ENCODE peak calls at places on chromosomes 1 and 21, in seven cellular contexts. One of them, this sample, is unnamed.

GRCh38 chr1:246246430-246246829 is 260.6 kb downstream of the SMYD3 start:
- DNase-seq in glutamatergic neuron: no peak
- DNase-seq in naive thymus-derived CD8-positive, alpha-beta T cell: no peak
- DNase-seq in activated CD8-positive, alpha-beta memory T cell treated with anti-CD3 and anti-CD28 coated beads, Interleukin-2, amount 50 U/mL, for 4 hours: no peak
- DNase-seq in ascending aorta: no peak
- DNase-seq in Jurkat, Clone E6-1: no peak
- DNase-seq in stimulated activated naive CD4-positive, alpha-beta T cell: no peak
- DNase-seq in this sample: no peak

GRCh38 chr1:187051618-187052232 is 223.0 kb downstream of the PLA2G4A start:
- DNase-seq in ascending aorta: no peak
- DNase-seq in activated CD8-positive, alpha-beta memory T cell treated with anti-CD3 and anti-CD28 coated beads, Interleukin-2, amount 50 U/mL, for 4 hours: no peak
- DNase-seq in glutamatergic neuron: no peak
- DNase-seq in stimulated activated naive CD4-positive, alpha-beta T cell: peak
- DNase-seq in Jurkat, Clone E6-1: peak
- DNase-seq in naive thymus-derived CD8-positive, alpha-beta T cell: no peak
- DNase-seq in this sample: no peak

GRCh38 chr21:44353200-44353970 is at the start of gene TRPM2:
- DNase-seq in glutamatergic neuron: no peak
- DNase-seq in Jurkat, Clone E6-1: peak
- DNase-seq in stimulated activated naive CD4-positive, alpha-beta T cell: peak
- DNase-seq in ascending aorta: no peak
- DNase-seq in naive thymus-derived CD8-positive, alpha-beta T cell: no peak
- DNase-seq in activated CD8-positive, alpha-beta memory T cell treated with anti-CD3 and anti-CD28 coated beads, Interleukin-2, amount 50 U/mL, for 4 hours: peak
- DNase-seq in this sample: no peak

GRCh38 chr1:18922319-18922726 is 20.0 kb upstream of the ALDH4A1 start:
- DNase-seq in glutamatergic neuron: peak
- DNase-seq in stimulated activated naive CD4-positive, alpha-beta T cell: no peak
- DNase-seq in Jurkat, Clone E6-1: no peak
- DNase-seq in ascending aorta: peak
- DNase-seq in activated CD8-positive, alpha-beta memory T cell treated with anti-CD3 and anti-CD28 coated beads, Interleukin-2, amount 50 U/mL, for 4 hours: no peak
- DNase-seq in naive thymus-derived CD8-positive, alpha-beta T cell: no peak
- DNase-seq in this sample: peak

GRCh38 chr1:40034869-40035268 is 5.7 kb upstream of the CAP1 start:
- DNase-seq in naive thymus-derived CD8-positive, alpha-beta T cell: no peak
- DNase-seq in activated CD8-positive, alpha-beta memory T cell treated with anti-CD3 and anti-CD28 coated beads, Interleukin-2, amount 50 U/mL, for 4 hours: no peak
- DNase-seq in glutamatergic neuron: no peak
- DNase-seq in Jurkat, Clone E6-1: peak
- DNase-seq in ascending aorta: no peak
- DNase-seq in stimulated activated naive CD4-positive, alpha-beta T cell: peak
- DNase-seq in this sample: no peak

GRCh38 chr1:106526650-106527049 is 529.8 kb upstream of the PRMT6 start:
- DNase-seq in activated CD8-positive, alpha-beta memory T cell treated with anti-CD3 and anti-CD28 coated beads, Interleukin-2, amount 50 U/mL, for 4 hours: no peak
- DNase-seq in naive thymus-derived CD8-positive, alpha-beta T cell: no peak
- DNase-seq in Jurkat, Clone E6-1: no peak
- DNase-seq in glutamatergic neuron: no peak
- DNase-seq in stimulated activated naive CD4-positive, alpha-beta T cell: no peak
- DNase-seq in ascending aorta: no peak
- DNase-seq in this sample: no peak

GRCh38 chr1:165717918-165718515 is 19.7 kb upstream of the ALDH9A1 start:
- DNase-seq in activated CD8-positive, alpha-beta memory T cell treated with anti-CD3 and anti-CD28 coated beads, Interleukin-2, amount 50 U/mL, for 4 hours: peak
- DNase-seq in glutamatergic neuron: peak
- DNase-seq in ascending aorta: no peak
- DNase-seq in naive thymus-derived CD8-positive, alpha-beta T cell: peak
- DNase-seq in Jurkat, Clone E6-1: peak
- DNase-seq in stimulated activated naive CD4-positive, alpha-beta T cell: no peak
- DNase-seq in this sample: no peak

GRCh38 chr21:39119696-39120290 is 63.5 kb downstream of the PSMG1 start:
- DNase-seq in activated CD8-positive, alpha-beta memory T cell treated with anti-CD3 and anti-CD28 coated beads, Interleukin-2, amount 50 U/mL, for 4 hours: no peak
- DNase-seq in ascending aorta: peak
- DNase-seq in stimulated activated naive CD4-positive, alpha-beta T cell: no peak
- DNase-seq in glutamatergic neuron: no peak
- DNase-seq in naive thymus-derived CD8-positive, alpha-beta T cell: no peak
- DNase-seq in Jurkat, Clone E6-1: no peak
- DNase-seq in this sample: no peak

GRCh38 chr1:41438711-41439110 is 45.8 kb downstream of the EDN2 start:
- DNase-seq in stimulated activated naive CD4-positive, alpha-beta T cell: no peak
- DNase-seq in activated CD8-positive, alpha-beta memory T cell treated with anti-CD3 and anti-CD28 coated beads, Interleukin-2, amount 50 U/mL, for 4 hours: no peak
- DNase-seq in Jurkat, Clone E6-1: no peak
- DNase-seq in ascending aorta: no peak
- DNase-seq in glutamatergic neuron: no peak
- DNase-seq in naive thymus-derived CD8-positive, alpha-beta T cell: no peak
- DNase-seq in this sample: no peak

GRCh38 chr1:228059536-228060457 is 22.7 kb upstream of the ARF1 start:
- DNase-seq in stimulated activated naive CD4-positive, alpha-beta T cell: no peak
- DNase-seq in glutamatergic neuron: peak
- DNase-seq in Jurkat, Clone E6-1: peak
- DNase-seq in naive thymus-derived CD8-positive, alpha-beta T cell: peak
- DNase-seq in ascending aorta: peak
- DNase-seq in activated CD8-positive, alpha-beta memory T cell treated with anti-CD3 and anti-CD28 coated beads, Interleukin-2, amount 50 U/mL, for 4 hours: peak
- DNase-seq in this sample: peak

GRCh38 chr1:167137285-167138192 is 43.7 kb downstream of the STYXL2 start:
- DNase-seq in naive thymus-derived CD8-positive, alpha-beta T cell: no peak
- DNase-seq in ascending aorta: no peak
- DNase-seq in glutamatergic neuron: peak
- DNase-seq in Jurkat, Clone E6-1: no peak
- DNase-seq in activated CD8-positive, alpha-beta memory T cell treated with anti-CD3 and anti-CD28 coated beads, Interleukin-2, amount 50 U/mL, for 4 hours: no peak
- DNase-seq in stimulated activated naive CD4-positive, alpha-beta T cell: no peak
- DNase-seq in this sample: no peak

GRCh38 chr1:212721388-212722247 is 22.0 kb upstream of the BATF3 start:
- DNase-seq in activated CD8-positive, alpha-beta memory T cell treated with anti-CD3 and anti-CD28 coated beads, Interleukin-2, amount 50 U/mL, for 4 hours: no peak
- DNase-seq in naive thymus-derived CD8-positive, alpha-beta T cell: no peak
- DNase-seq in ascending aorta: no peak
- DNase-seq in glutamatergic neuron: no peak
- DNase-seq in stimulated activated naive CD4-positive, alpha-beta T cell: no peak
- DNase-seq in Jurkat, Clone E6-1: no peak
- DNase-seq in this sample: no peak

GRCh38 chr21:41802684-41803083 is 35.8 kb upstream of the RIPK4 start:
- DNase-seq in ascending aorta: peak
- DNase-seq in stimulated activated naive CD4-positive, alpha-beta T cell: no peak
- DNase-seq in naive thymus-derived CD8-positive, alpha-beta T cell: no peak
- DNase-seq in Jurkat, Clone E6-1: no peak
- DNase-seq in glutamatergic neuron: no peak
- DNase-seq in activated CD8-positive, alpha-beta memory T cell treated with anti-CD3 and anti-CD28 coated beads, Interleukin-2, amount 50 U/mL, for 4 hours: no peak
- DNase-seq in this sample: no peak

GRCh38 chr1:153985984-153986761 is at the start of gene RAB13:
- DNase-seq in glutamatergic neuron: peak
- DNase-seq in stimulated activated naive CD4-positive, alpha-beta T cell: no peak
- DNase-seq in Jurkat, Clone E6-1: no peak
- DNase-seq in ascending aorta: peak
- DNase-seq in activated CD8-positive, alpha-beta memory T cell treated with anti-CD3 and anti-CD28 coated beads, Interleukin-2, amount 50 U/mL, for 4 hours: no peak
- DNase-seq in naive thymus-derived CD8-positive, alpha-beta T cell: no peak
- DNase-seq in this sample: peak

GRCh38 chr21:42579456-42580075 is 65.9 kb downstream of the SLC37A1 start:
- DNase-seq in glutamatergic neuron: peak
- DNase-seq in naive thymus-derived CD8-positive, alpha-beta T cell: no peak
- DNase-seq in ascending aorta: no peak
- DNase-seq in stimulated activated naive CD4-positive, alpha-beta T cell: no peak
- DNase-seq in Jurkat, Clone E6-1: no peak
- DNase-seq in activated CD8-positive, alpha-beta memory T cell treated with anti-CD3 and anti-CD28 coated beads, Interleukin-2, amount 50 U/mL, for 4 hours: no peak
- DNase-seq in this sample: no peak

GRCh38 chr1:113247355-113247754 is 143.0 kb upstream of the MAGI3 start:
- DNase-seq in glutamatergic neuron: no peak
- DNase-seq in activated CD8-positive, alpha-beta memory T cell treated with anti-CD3 and anti-CD28 coated beads, Interleukin-2, amount 50 U/mL, for 4 hours: no peak
- DNase-seq in naive thymus-derived CD8-positive, alpha-beta T cell: no peak
- DNase-seq in stimulated activated naive CD4-positive, alpha-beta T cell: no peak
- DNase-seq in ascending aorta: no peak
- DNase-seq in Jurkat, Clone E6-1: no peak
- DNase-seq in this sample: no peak

GRCh38 chr21:23853796-23854379 is 1753.4 kb downstream of the MRPL39 start:
- DNase-seq in stimulated activated naive CD4-positive, alpha-beta T cell: no peak
- DNase-seq in glutamatergic neuron: no peak
- DNase-seq in activated CD8-positive, alpha-beta memory T cell treated with anti-CD3 and anti-CD28 coated beads, Interleukin-2, amount 50 U/mL, for 4 hours: no peak
- DNase-seq in naive thymus-derived CD8-positive, alpha-beta T cell: no peak
- DNase-seq in Jurkat, Clone E6-1: peak
- DNase-seq in ascending aorta: no peak
- DNase-seq in this sample: no peak

GRCh38 chr1:54581621-54582035 is 33.6 kb downstream of the ACOT11 start:
- DNase-seq in Jurkat, Clone E6-1: no peak
- DNase-seq in activated CD8-positive, alpha-beta memory T cell treated with anti-CD3 and anti-CD28 coated beads, Interleukin-2, amount 50 U/mL, for 4 hours: no peak
- DNase-seq in stimulated activated naive CD4-positive, alpha-beta T cell: no peak
- DNase-seq in naive thymus-derived CD8-positive, alpha-beta T cell: no peak
- DNase-seq in ascending aorta: peak
- DNase-seq in glutamatergic neuron: no peak
- DNase-seq in this sample: no peak

GRCh38 chr1:225811622-225812487 is 1.9 kb downstream of the EPHX1 start:
- DNase-seq in glutamatergic neuron: no peak
- DNase-seq in naive thymus-derived CD8-positive, alpha-beta T cell: no peak
- DNase-seq in Jurkat, Clone E6-1: no peak
- DNase-seq in activated CD8-positive, alpha-beta memory T cell treated with anti-CD3 and anti-CD28 coated beads, Interleukin-2, amount 50 U/mL, for 4 hours: no peak
- DNase-seq in ascending aorta: no peak
- DNase-seq in stimulated activated naive CD4-positive, alpha-beta T cell: no peak
- DNase-seq in this sample: no peak

GRCh38 chr21:42631142-42631541 is 22.3 kb upstream of the PDE9A start:
- DNase-seq in activated CD8-positive, alpha-beta memory T cell treated with anti-CD3 and anti-CD28 coated beads, Interleukin-2, amount 50 U/mL, for 4 hours: no peak
- DNase-seq in naive thymus-derived CD8-positive, alpha-beta T cell: no peak
- DNase-seq in Jurkat, Clone E6-1: no peak
- DNase-seq in stimulated activated naive CD4-positive, alpha-beta T cell: peak
- DNase-seq in glutamatergic neuron: no peak
- DNase-seq in ascending aorta: no peak
- DNase-seq in this sample: no peak

GRCh38 chr1:171257207-171258052 is 9.1 kb downstream of the FMO1 start:
- DNase-seq in Jurkat, Clone E6-1: no peak
- DNase-seq in glutamatergic neuron: no peak
- DNase-seq in naive thymus-derived CD8-positive, alpha-beta T cell: no peak
- DNase-seq in ascending aorta: peak
- DNase-seq in activated CD8-positive, alpha-beta memory T cell treated with anti-CD3 and anti-CD28 coated beads, Interleukin-2, amount 50 U/mL, for 4 hours: no peak
- DNase-seq in stimulated activated naive CD4-positive, alpha-beta T cell: no peak
- DNase-seq in this sample: no peak

GRCh38 chr1:98947071-98947470 is 57.6 kb downstream of the PLPPR5 start:
- DNase-seq in ascending aorta: no peak
- DNase-seq in stimulated activated naive CD4-positive, alpha-beta T cell: no peak
- DNase-seq in Jurkat, Clone E6-1: no peak
- DNase-seq in naive thymus-derived CD8-positive, alpha-beta T cell: no peak
- DNase-seq in glutamatergic neuron: no peak
- DNase-seq in activated CD8-positive, alpha-beta memory T cell treated with anti-CD3 and anti-CD28 coated beads, Interleukin-2, amount 50 U/mL, for 4 hours: no peak
- DNase-seq in this sample: no peak

GRCh38 chr21:38377165-38378093 is 120.6 kb downstream of the KCNJ15 start:
- DNase-seq in glutamatergic neuron: no peak
- DNase-seq in activated CD8-positive, alpha-beta memory T cell treated with anti-CD3 and anti-CD28 coated beads, Interleukin-2, amount 50 U/mL, for 4 hours: no peak
- DNase-seq in naive thymus-derived CD8-positive, alpha-beta T cell: no peak
- DNase-seq in ascending aorta: no peak
- DNase-seq in stimulated activated naive CD4-positive, alpha-beta T cell: no peak
- DNase-seq in Jurkat, Clone E6-1: peak
- DNase-seq in this sample: no peak

GRCh38 chr21:38768385-38769071 is 37.2 kb upstream of the ETS2 start:
- DNase-seq in naive thymus-derived CD8-positive, alpha-beta T cell: no peak
- DNase-seq in Jurkat, Clone E6-1: peak
- DNase-seq in glutamatergic neuron: no peak
- DNase-seq in ascending aorta: peak
- DNase-seq in activated CD8-positive, alpha-beta memory T cell treated with anti-CD3 and anti-CD28 coated beads, Interleukin-2, amount 50 U/mL, for 4 hours: peak
- DNase-seq in stimulated activated naive CD4-positive, alpha-beta T cell: peak
- DNase-seq in this sample: no peak

GRCh38 chr1:103230061-103230460 is 121.7 kb upstream of the COL11A1 start:
- DNase-seq in ascending aorta: no peak
- DNase-seq in stimulated activated naive CD4-positive, alpha-beta T cell: no peak
- DNase-seq in Jurkat, Clone E6-1: no peak
- DNase-seq in glutamatergic neuron: no peak
- DNase-seq in activated CD8-positive, alpha-beta memory T cell treated with anti-CD3 and anti-CD28 coated beads, Interleukin-2, amount 50 U/mL, for 4 hours: no peak
- DNase-seq in naive thymus-derived CD8-positive, alpha-beta T cell: no peak
- DNase-seq in this sample: no peak

GRCh38 chr21:17613242-17613676 is 558 bp upstream of the BTG3 start:
- DNase-seq in ascending aorta: peak
- DNase-seq in stimulated activated naive CD4-positive, alpha-beta T cell: no peak
- DNase-seq in glutamatergic neuron: peak
- DNase-seq in naive thymus-derived CD8-positive, alpha-beta T cell: no peak
- DNase-seq in activated CD8-positive, alpha-beta memory T cell treated with anti-CD3 and anti-CD28 coated beads, Interleukin-2, amount 50 U/mL, for 4 hours: no peak
- DNase-seq in Jurkat, Clone E6-1: no peak
- DNase-seq in this sample: no peak

GRCh38 chr1:50977575-50978143 is 7.6 kb downstream of the CDKN2C start:
- DNase-seq in activated CD8-positive, alpha-beta memory T cell treated with anti-CD3 and anti-CD28 coated beads, Interleukin-2, amount 50 U/mL, for 4 hours: peak
- DNase-seq in glutamatergic neuron: peak
- DNase-seq in naive thymus-derived CD8-positive, alpha-beta T cell: no peak
- DNase-seq in ascending aorta: peak
- DNase-seq in Jurkat, Clone E6-1: no peak
- DNase-seq in stimulated activated naive CD4-positive, alpha-beta T cell: no peak
- DNase-seq in this sample: peak

GRCh38 chr1:46364612-46365011 is 24.0 kb downstream of the NSUN4 start:
- DNase-seq in ascending aorta: no peak
- DNase-seq in stimulated activated naive CD4-positive, alpha-beta T cell: no peak
- DNase-seq in Jurkat, Clone E6-1: no peak
- DNase-seq in naive thymus-derived CD8-positive, alpha-beta T cell: no peak
- DNase-seq in glutamatergic neuron: no peak
- DNase-seq in activated CD8-positive, alpha-beta memory T cell treated with anti-CD3 and anti-CD28 coated beads, Interleukin-2, amount 50 U/mL, for 4 hours: no peak
- DNase-seq in this sample: no peak

GRCh38 chr1:33337994-33338494 is 17.1 kb upstream of the A3GALT2 start:
- DNase-seq in naive thymus-derived CD8-positive, alpha-beta T cell: no peak
- DNase-seq in Jurkat, Clone E6-1: no peak
- DNase-seq in ascending aorta: no peak
- DNase-seq in stimulated activated naive CD4-positive, alpha-beta T cell: no peak
- DNase-seq in activated CD8-positive, alpha-beta memory T cell treated with anti-CD3 and anti-CD28 coated beads, Interleukin-2, amount 50 U/mL, for 4 hours: no peak
- DNase-seq in glutamatergic neuron: no peak
- DNase-seq in this sample: no peak

GRCh38 chr1:30186586-30186985 is 536.8 kb downstream of the MATN1 start:
- DNase-seq in ascending aorta: no peak
- DNase-seq in naive thymus-derived CD8-positive, alpha-beta T cell: no peak
- DNase-seq in Jurkat, Clone E6-1: no peak
- DNase-seq in activated CD8-positive, alpha-beta memory T cell treated with anti-CD3 and anti-CD28 coated beads, Interleukin-2, amount 50 U/mL, for 4 hours: no peak
- DNase-seq in glutamatergic neuron: no peak
- DNase-seq in stimulated activated naive CD4-positive, alpha-beta T cell: no peak
- DNase-seq in this sample: no peak

GRCh38 chr1:184986250-184986649 is 11.9 kb upstream of the NIBAN1 start:
- DNase-seq in Jurkat, Clone E6-1: no peak
- DNase-seq in glutamatergic neuron: no peak
- DNase-seq in ascending aorta: no peak
- DNase-seq in stimulated activated naive CD4-positive, alpha-beta T cell: no peak
- DNase-seq in activated CD8-positive, alpha-beta memory T cell treated with anti-CD3 and anti-CD28 coated beads, Interleukin-2, amount 50 U/mL, for 4 hours: no peak
- DNase-seq in naive thymus-derived CD8-positive, alpha-beta T cell: no peak
- DNase-seq in this sample: no peak

GRCh38 chr21:37758997-37759396 is 157.3 kb downstream of the KCNJ6 start:
- DNase-seq in ascending aorta: no peak
- DNase-seq in Jurkat, Clone E6-1: peak
- DNase-seq in glutamatergic neuron: peak
- DNase-seq in activated CD8-positive, alpha-beta memory T cell treated with anti-CD3 and anti-CD28 coated beads, Interleukin-2, amount 50 U/mL, for 4 hours: no peak
- DNase-seq in naive thymus-derived CD8-positive, alpha-beta T cell: no peak
- DNase-seq in stimulated activated naive CD4-positive, alpha-beta T cell: no peak
- DNase-seq in this sample: peak

GRCh38 chr1:175725684-175726083 is 17.7 kb downstream of the TNR start:
- DNase-seq in glutamatergic neuron: no peak
- DNase-seq in naive thymus-derived CD8-positive, alpha-beta T cell: no peak
- DNase-seq in activated CD8-positive, alpha-beta memory T cell treated with anti-CD3 and anti-CD28 coated beads, Interleukin-2, amount 50 U/mL, for 4 hours: no peak
- DNase-seq in ascending aorta: no peak
- DNase-seq in stimulated activated naive CD4-positive, alpha-beta T cell: no peak
- DNase-seq in Jurkat, Clone E6-1: peak
- DNase-seq in this sample: no peak

GRCh38 chr21:36640260-36641244 is 58.4 kb upstream of the SIM2 start:
- DNase-seq in stimulated activated naive CD4-positive, alpha-beta T cell: no peak
- DNase-seq in ascending aorta: no peak
- DNase-seq in Jurkat, Clone E6-1: peak
- DNase-seq in activated CD8-positive, alpha-beta memory T cell treated with anti-CD3 and anti-CD28 coated beads, Interleukin-2, amount 50 U/mL, for 4 hours: no peak
- DNase-seq in glutamatergic neuron: peak
- DNase-seq in naive thymus-derived CD8-positive, alpha-beta T cell: no peak
- DNase-seq in this sample: no peak

GRCh38 chr21:44392916-44393315 is 39.5 kb downstream of the TRPM2 start:
- DNase-seq in activated CD8-positive, alpha-beta memory T cell treated with anti-CD3 and anti-CD28 coated beads, Interleukin-2, amount 50 U/mL, for 4 hours: no peak
- DNase-seq in stimulated activated naive CD4-positive, alpha-beta T cell: no peak
- DNase-seq in naive thymus-derived CD8-positive, alpha-beta T cell: no peak
- DNase-seq in ascending aorta: peak
- DNase-seq in Jurkat, Clone E6-1: no peak
- DNase-seq in glutamatergic neuron: no peak
- DNase-seq in this sample: no peak

GRCh38 chr1:94820918-94821317 is 761 bp downstream of the SLC44A3 start:
- DNase-seq in stimulated activated naive CD4-positive, alpha-beta T cell: no peak
- DNase-seq in activated CD8-positive, alpha-beta memory T cell treated with anti-CD3 and anti-CD28 coated beads, Interleukin-2, amount 50 U/mL, for 4 hours: no peak
- DNase-seq in ascending aorta: no peak
- DNase-seq in naive thymus-derived CD8-positive, alpha-beta T cell: no peak
- DNase-seq in glutamatergic neuron: no peak
- DNase-seq in Jurkat, Clone E6-1: no peak
- DNase-seq in this sample: no peak

GRCh38 chr1:43783671-43784205 is 76.4 kb downstream of the ST3GAL3 start:
- DNase-seq in ascending aorta: no peak
- DNase-seq in glutamatergic neuron: no peak
- DNase-seq in naive thymus-derived CD8-positive, alpha-beta T cell: no peak
- DNase-seq in activated CD8-positive, alpha-beta memory T cell treated with anti-CD3 and anti-CD28 coated beads, Interleukin-2, amount 50 U/mL, for 4 hours: no peak
- DNase-seq in stimulated activated naive CD4-positive, alpha-beta T cell: no peak
- DNase-seq in Jurkat, Clone E6-1: no peak
- DNase-seq in this sample: no peak

GRCh38 chr21:29145354-29145782 is 14.9 kb downstream of the MAP3K7CL start:
- DNase-seq in activated CD8-positive, alpha-beta memory T cell treated with anti-CD3 and anti-CD28 coated beads, Interleukin-2, amount 50 U/mL, for 4 hours: no peak
- DNase-seq in Jurkat, Clone E6-1: peak
- DNase-seq in naive thymus-derived CD8-positive, alpha-beta T cell: no peak
- DNase-seq in ascending aorta: peak
- DNase-seq in glutamatergic neuron: no peak
- DNase-seq in stimulated activated naive CD4-positive, alpha-beta T cell: no peak
- DNase-seq in this sample: no peak